ENCODE peak calls at places on chromosomes 4 and X, in four cellular contexts. D is aorta, R is IMR-90, E is esophagus squamous epithelium. U is an unnamed sample.
A peak's percentile ranks its signal among the peaks of the same experiment; 100 is the strongest.

GRCh38 chrX:12007881-12008280 is 130.4 kb upstream of the FRMPD4 start:
- DNase-seq in D (no peak), R (peak; percentile 84), E (no peak), U (peak; percentile 81)

GRCh38 chr4:101977096-101977495 is 186.6 kb downstream of the BANK1 start:
- DNase-seq in D (no peak), R (peak; percentile 94), E (no peak), U (peak; percentile 93)

GRCh38 chrX:116873678-116874077 is 410.9 kb upstream of the CT83 start:
- DNase-seq in D (no peak), R (no peak), E (no peak), U (peak; percentile 1)

GRCh38 chrX:66728818-66729271 is 90.0 kb upstream of the EDA2R start:
- DNase-seq in D (peak; percentile 72), R (peak; percentile 59), E (no peak), U (no peak)

GRCh38 chr4:168584321-168584771 is 87.5 kb downstream of the PALLD start:
- DNase-seq in D (no peak), R (peak; percentile 53), E (no peak), U (no peak)

GRCh38 chr4:77022581-77023133 is 53.1 kb downstream of the CCNI start:
- DNase-seq in D (no peak), R (peak; percentile 81), E (no peak), U (no peak)

GRCh38 chr4:48991357-48991756 is 5.3 kb downstream of the CWH43 start:
- DNase-seq in D (no peak), R (no peak), E (no peak), U (no peak)

GRCh38 chr4:143773998-143774898 is 73.8 kb upstream of the FREM3 start:
- DNase-seq in D (no peak), R (peak; percentile 41), E (no peak), U (peak; percentile 20)

GRCh38 chrX:13305091-13305490 is 14.8 kb downstream of the ATXN3L start:
- DNase-seq in D (no peak), R (no peak), E (no peak), U (no peak)

GRCh38 chrX:49230500-49231232 is 2.5 kb downstream of the CACNA1F start:
- DNase-seq in D (peak; percentile 87), R (no peak), E (peak; percentile 16), U (no peak)
- H3K27ac ChIP-seq in D (no peak overlapping the region), R (no peak overlapping the region), E (peak overlapping the region; percentile 36), U (no peak overlapping the region)

DNA sequence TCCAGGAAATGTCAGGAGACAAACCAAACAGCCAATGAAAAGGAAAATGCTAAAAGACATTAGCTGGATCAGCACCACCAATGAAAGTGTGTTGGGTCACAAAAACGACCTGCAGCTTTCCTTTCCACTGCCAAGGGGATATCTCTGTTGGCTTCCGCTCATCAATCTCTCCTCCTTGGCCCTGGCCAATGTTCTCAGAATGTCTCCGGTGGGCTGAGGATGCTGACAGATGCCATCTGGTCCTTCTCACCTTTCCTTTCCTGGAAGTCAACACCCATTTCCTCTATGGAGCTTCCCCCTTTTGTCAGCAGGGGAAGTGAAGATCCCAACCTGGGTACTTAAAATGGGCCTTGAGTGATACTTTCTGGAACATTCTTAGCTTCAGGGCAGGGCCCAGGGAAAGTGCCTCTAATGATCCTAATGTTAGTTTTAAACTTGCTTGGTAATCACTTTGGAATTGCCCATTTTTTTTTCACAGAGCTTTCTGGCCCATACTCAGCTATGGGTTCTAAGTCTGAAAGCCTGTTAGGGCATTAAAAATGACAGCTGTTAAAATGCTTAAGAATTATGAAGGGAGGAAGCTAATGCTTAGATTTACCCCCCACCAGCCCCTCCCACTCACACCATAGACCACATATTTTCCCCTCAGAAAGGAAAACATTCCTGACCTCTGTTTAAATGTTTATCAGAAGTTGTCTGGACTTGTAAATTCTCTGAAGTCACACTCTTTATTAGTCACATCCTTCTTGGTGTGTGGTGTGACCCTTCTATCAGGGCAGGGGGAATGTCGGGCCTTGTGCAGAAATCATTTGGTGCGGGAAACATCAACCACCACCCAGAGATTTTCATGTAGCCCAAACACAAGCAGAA is 29.2 kb downstream of the IGFBP7 start:
- DNase-seq in D (peak; percentile 78), R (peak; percentile 98), E (no peak), U (peak; percentile 80)
- H3K27ac ChIP-seq in D (peak overlapping the region; percentile 100), R (peak overlapping the region; percentile 91), E (peak overlapping the region; percentile 57), U (peak overlapping the region; percentile 98)

GRCh38 chr4:139962130-139962684 is 191.8 kb downstream of the MAML3 start:
- DNase-seq in D (no peak), R (no peak), E (no peak), U (no peak)
- H3K27ac ChIP-seq in D (no peak overlapping the region), R (no peak overlapping the region), E (no peak overlapping the region), U (no peak overlapping the region)

DNA sequence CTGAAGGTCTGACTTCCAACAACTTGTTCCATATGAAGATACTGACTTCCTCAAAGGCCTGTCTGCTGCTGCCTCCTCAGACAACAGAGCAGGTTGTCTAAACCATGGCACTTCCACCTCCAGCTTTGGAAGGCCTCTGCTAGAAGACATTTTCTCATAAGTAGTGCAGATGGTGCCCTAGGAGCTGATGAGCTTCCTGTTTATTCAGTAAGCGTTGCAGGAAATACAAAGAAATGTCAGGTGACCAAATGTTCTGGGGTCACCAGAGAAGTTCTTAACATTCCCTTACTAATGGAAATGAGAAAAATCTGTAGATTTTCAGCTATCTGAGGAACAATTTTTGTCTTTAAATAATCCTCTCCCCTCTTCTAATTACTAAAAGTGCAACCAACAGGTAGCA is 28.9 kb downstream of the FGF2 start:
- DNase-seq in D (no peak), R (no peak), E (no peak), U (no peak)
- H3K27ac ChIP-seq in D (peak overlapping the region; percentile 80), R (no peak overlapping the region), E (peak overlapping the region; percentile 28), U (no peak overlapping the region)

DNA sequence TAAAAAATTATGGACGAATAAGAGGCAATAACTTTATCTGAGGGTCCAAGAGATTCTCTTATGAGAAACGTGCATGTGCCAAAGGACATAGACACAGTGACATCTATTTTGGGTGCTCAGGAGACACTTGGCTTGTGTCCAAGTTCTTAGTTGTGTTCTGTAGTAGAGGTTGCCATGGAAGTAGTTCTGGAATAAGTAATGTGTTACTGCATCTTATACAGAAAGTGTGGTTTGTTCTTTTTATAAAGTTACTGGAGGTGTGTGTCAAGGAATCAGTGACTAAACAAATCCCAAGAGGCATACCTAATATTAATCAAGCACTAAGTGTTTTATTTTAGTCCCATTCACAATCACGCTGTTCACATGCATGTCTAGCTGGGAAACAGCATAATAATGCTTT is 305.7 kb downstream of the ARHGAP24 start:
- DNase-seq in D (no peak), R (no peak), E (no peak), U (no peak)
- H3K27ac ChIP-seq in D (no peak overlapping the region), R (no peak overlapping the region), E (no peak overlapping the region), U (no peak overlapping the region)

GRCh38 chrX:9656871-9657270 is 108.8 kb downstream of the GPR143 start:
- DNase-seq in D (no peak), R (no peak), E (no peak), U (no peak)
- H3K27ac ChIP-seq in D (no peak overlapping the region), R (no peak overlapping the region), E (no peak overlapping the region), U (no peak overlapping the region)

GRCh38 chr4:108465886-108466491 is 154.4 kb upstream of the RPL34 start:
- DNase-seq in D (no peak), R (no peak), E (no peak), U (no peak)
- H3K27ac ChIP-seq in D (no peak overlapping the region), R (no peak overlapping the region), E (no peak overlapping the region), U (no peak overlapping the region)

GRCh38 chr4:185599844-185600243 is 64.5 kb upstream of the PDLIM3 start:
- DNase-seq in D (no peak), R (no peak), E (no peak), U (no peak)

GRCh38 chr4:185602397-185602796 is 67.1 kb upstream of the PDLIM3 start:
- DNase-seq in D (no peak), R (no peak), E (no peak), U (no peak)

GRCh38 chr4:185599151-185599648 is 63.9 kb upstream of the PDLIM3 start:
- DNase-seq in D (no peak), R (no peak), E (no peak), U (no peak)

GRCh38 chr4:185597532-185598188 is 62.4 kb upstream of the PDLIM3 start:
- DNase-seq in D (peak; percentile 93), R (peak; percentile 82), E (no peak), U (peak; percentile 12)

GRCh38 chr4:185600801-185601200 is 65.5 kb upstream of the PDLIM3 start:
- DNase-seq in D (no peak), R (no peak), E (no peak), U (no peak)
- H3K27ac ChIP-seq in D (peak overlapping the region; percentile 14), R (no peak overlapping the region), E (no peak overlapping the region), U (no peak overlapping the region)

GRCh38 chr4:5724377-5724776 is 13.4 kb downstream of the EVC start:
- DNase-seq in D (no peak), R (no peak), E (no peak), U (no peak)

GRCh38 chr4:5720980-5721379 is 10.0 kb downstream of the EVC start:
- DNase-seq in D (no peak), R (no peak), E (no peak), U (no peak)

GRCh38 chr4:5721923-5722322 is 10.9 kb downstream of the EVC start:
- DNase-seq in D (no peak), R (no peak), E (no peak), U (no peak)

GRCh38 chr4:5720157-5720850 is 9.3 kb downstream of the EVC start:
- DNase-seq in D (no peak), R (no peak), E (no peak), U (no peak)

GRCh38 chr4:5722328-5722727 is 11.3 kb downstream of the EVC start:
- DNase-seq in D (no peak), R (peak; percentile 70), E (no peak), U (no peak)
- H3K27ac ChIP-seq in D (no peak overlapping the region), R (no peak overlapping the region), E (no peak overlapping the region), U (peak overlapping the region; percentile 6)